ENCODE peak calls at places on chromosome 22, in four cellular contexts. J is tibial artery, Q is uterus, R is body of pancreas. G is an unnamed sample.
A peak's percentile ranks its signal among the peaks of the same experiment; 100 is the strongest.

GRCh38 chr22:32745251-32745995 is 56.1 kb upstream of the TIMP3 start:
- DNase-seq in J (peak; percentile 64), Q (peak; percentile 59), R (peak; percentile 39), G (peak; percentile 90)

GRCh38 chr22:21961127-21961867 is 8.6 kb upstream of the PPM1F start:
- DNase-seq in J (no peak), Q (no peak), R (no peak), G (no peak)

GRCh38 chr22:47367993-47368945 is 605.8 kb downstream of the TBC1D22A start:
- DNase-seq in J (no peak), Q (no peak), R (no peak), G (no peak)

GRCh38 chr22:27461470-27461869 is 340.1 kb downstream of the MN1 start:
- DNase-seq in J (no peak), Q (no peak), R (no peak), G (peak; percentile 73)

GRCh38 chr22:25582946-25583345 is 18.5 kb downstream of the GRK3 start:
- DNase-seq in J (no peak), Q (no peak), R (no peak), G (peak; percentile 46)

GRCh38 chr22:32103648-32104326 is 55.3 kb downstream of the C22orf42 start:
- DNase-seq in J (no peak), Q (no peak), R (no peak), G (peak; percentile 35)

GRCh38 chr22:23068832-23069385 is 1.4 kb upstream of the GNAZ start:
- DNase-seq in J (peak; percentile 7), Q (peak; percentile 8), R (no peak), G (no peak)

GRCh38 chr22:46881373-46882118 is 119.1 kb downstream of the TBC1D22A start:
- DNase-seq in J (no peak), Q (no peak), R (no peak), G (peak; percentile 63)

GRCh38 chr22:21003782-21004181 is 1.9 kb upstream of the THAP7 start:
- DNase-seq in J (no peak), Q (no peak), R (no peak), G (no peak)

GRCh38 chr22:47442821-47443220 is 680.4 kb downstream of the TBC1D22A start:
- DNase-seq in J (no peak), Q (no peak), R (no peak), G (no peak)

GRCh38 chr22:43554694-43555365 is 143.0 kb downstream of the MPPED1 start:
- DNase-seq in J (no peak), Q (no peak), R (no peak), G (no peak)

GRCh38 chr22:17607891-17608521 is 20.5 kb downstream of the ATP6V1E1 start:
- DNase-seq in J (no peak), Q (no peak), R (no peak), G (no peak)

GRCh38 chr22:45977003-45977395 is at the start of gene WNT7B:
- DNase-seq in J (no peak), Q (no peak), R (no peak), G (peak; percentile 67)

GRCh38 chr22:46633334-46633890 is 13.2 kb downstream of the GRAMD4 start:
- DNase-seq in J (no peak), Q (no peak), R (no peak), G (no peak)

GRCh38 chr22:22201185-22201924 is 43.2 kb upstream of the VPREB1 start:
- DNase-seq in J (no peak), Q (no peak), R (no peak), G (no peak)

GRCh38 chr22:27952091-27952490 is 33.0 kb upstream of the PITPNB start:
- DNase-seq in J (no peak), Q (no peak), R (peak; percentile 6), G (peak; percentile 46)

GRCh38 chr22:38240734-38241252 is 32.0 kb downstream of the TMEM184B start:
- DNase-seq in J (no peak), Q (no peak), R (peak; percentile 61), G (peak; percentile 88)

GRCh38 chr22:34847072-34847471 is 218.9 kb upstream of the ISX start:
- DNase-seq in J (no peak), Q (no peak), R (no peak), G (peak; percentile 13)

GRCh38 chr22:32532819-32533128 is 58.2 kb downstream of the FBXO7 start:
- DNase-seq in J (no peak), Q (no peak), R (no peak), G (no peak)

GRCh38 chr22:42202669-42203068 is 67.8 kb downstream of the TCF20 start:
- DNase-seq in J (no peak), Q (no peak), R (no peak), G (no peak)

GRCh38 chr22:49880281-49880680 is 26.6 kb downstream of the ZBED4 start:
- DNase-seq in J (no peak), Q (no peak), R (no peak), G (no peak)

GRCh38 chr22:42069801-42070516 is 653 bp downstream of the NAGA start:
- DNase-seq in J (no peak), Q (no peak), R (peak; percentile 31), G (no peak)

GRCh38 chr22:17836977-17837742 is 62.9 kb upstream of the BID start:
- DNase-seq in J (no peak), Q (no peak), R (no peak), G (peak; percentile 29)

GRCh38 chr22:48719978-48720661 is 1107.6 kb downstream of the BRD1 start:
- DNase-seq in J (no peak), Q (no peak), R (no peak), G (no peak)

DNA sequence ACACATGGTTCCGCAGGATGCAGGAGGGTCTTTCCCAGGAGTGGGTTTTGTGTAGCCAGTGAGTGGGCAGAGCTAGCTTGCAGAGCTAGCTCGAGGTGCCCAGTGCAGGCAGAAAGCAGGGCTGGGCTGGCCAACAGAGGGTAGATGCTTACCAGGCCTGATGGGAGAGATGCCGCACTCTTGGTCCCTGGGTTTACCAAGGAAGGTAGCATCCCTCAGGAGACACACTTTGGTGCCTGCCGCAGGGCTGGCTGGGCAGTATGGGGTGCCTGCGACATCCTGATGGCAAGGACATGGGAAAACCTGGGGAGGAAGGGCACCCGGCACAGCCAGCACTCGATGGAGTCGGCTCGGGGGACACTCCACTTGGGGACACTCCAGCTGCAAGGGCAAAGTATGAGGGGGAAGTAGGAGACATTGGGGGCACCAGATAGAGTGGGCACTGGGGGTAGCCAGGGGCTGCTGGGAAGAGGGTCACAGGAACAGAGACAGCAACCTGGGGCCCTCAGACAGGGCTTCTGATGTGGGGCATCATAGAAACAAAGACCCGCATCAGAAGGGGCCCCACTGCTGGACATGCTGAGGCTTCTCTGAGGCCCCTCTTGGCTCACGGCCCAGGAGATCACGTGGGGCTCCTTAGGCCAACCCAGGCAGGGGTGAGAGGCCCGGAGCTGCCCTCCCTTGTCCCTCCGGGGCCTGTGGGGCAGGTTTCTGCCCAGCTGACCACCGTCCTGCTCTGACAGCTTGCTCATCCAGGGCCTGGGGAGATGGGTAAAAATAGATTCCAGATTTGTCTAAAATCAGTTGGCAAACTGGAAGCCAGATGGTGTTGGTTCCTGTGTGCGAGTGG is 89.8 kb downstream of the MORC2 start:
- DNase-seq in J (no peak), Q (no peak), R (no peak), G (no peak)
- H3K36me3 ChIP-seq in J (no peaks in the 10 kb centered on the region), Q (no peaks in the 10 kb centered on the region), R (no peaks in the 10 kb centered on the region), G (no peaks in the 10 kb centered on the region)

GRCh38 chr22:40423882-40424640 is 53.7 kb downstream of the SGSM3 start:
- DNase-seq in J (no peak), Q (no peak), R (no peak), G (no peak)
- H3K36me3 ChIP-seq in J (peaks cover 95% of the 10 kb centered on the region), Q (no peaks in the 10 kb centered on the region), R (no peaks in the 10 kb centered on the region), G (peaks cover 58% of the 10 kb centered on the region)

GRCh38 chr22:29154364-29155048 is 51.2 kb upstream of the EMID1 start:
- DNase-seq in J (peak; percentile 61), Q (peak; percentile 56), R (peak; percentile 69), G (peak; percentile 36)
- H3K36me3 ChIP-seq in J (no peaks in the 10 kb centered on the region), Q (no peaks in the 10 kb centered on the region), R (no peaks in the 10 kb centered on the region), G (no peaks in the 10 kb centered on the region)

GRCh38 chr22:39558950-39559349 is 11.6 kb upstream of the CACNA1I start:
- DNase-seq in J (no peak), Q (no peak), R (no peak), G (no peak)

GRCh38 chr22:39559456-39560105 is 11.0 kb upstream of the CACNA1I start:
- DNase-seq in J (no peak), Q (no peak), R (no peak), G (no peak)

GRCh38 chr22:39560127-39560526 is 10.4 kb upstream of the CACNA1I start:
- DNase-seq in J (no peak), Q (no peak), R (no peak), G (no peak)

GRCh38 chr22:39556970-39557811 is 13.4 kb upstream of the CACNA1I start:
- DNase-seq in J (no peak), Q (no peak), R (no peak), G (no peak)

GRCh38 chr22:39558254-39558727 is 12.3 kb upstream of the CACNA1I start:
- DNase-seq in J (no peak), Q (no peak), R (no peak), G (no peak)
- H3K36me3 ChIP-seq in J (no peaks in the 10 kb centered on the region), Q (no peaks in the 10 kb centered on the region), R (no peaks in the 10 kb centered on the region), G (no peaks in the 10 kb centered on the region)

GRCh38 chr22:19499236-19499879 is 19.6 kb downstream of the CDC45 start:
- DNase-seq in J (no peak), Q (no peak), R (no peak), G (no peak)
- H3K36me3 ChIP-seq in J (no peaks in the 10 kb centered on the region), Q (no peaks in the 10 kb centered on the region), R (no peaks in the 10 kb centered on the region), G (no peaks in the 10 kb centered on the region)

G was measured in bronchial epithelial cell.